ENCODE peak calls at places on chromosomes 3 and 15, in six cellular contexts. R is fibroblast of pulmonary artery, S is RWPE2, L is HL-60, V is foreskin keratinocyte, J is BE2C. H is an unnamed sample.

GRCh38 chr3:128993461-128994172 is at the start of gene CFAP92:
- DNase-seq in R (peak; percentile 64), S (peak; percentile 85), L (no peak), V (peak; percentile 67), J (peak; percentile 94), H (peak; percentile 88)

GRCh38 chr15:52486003-52486996 is 42.4 kb downstream of the MYO5A start:
- DNase-seq in R (no peak), S (no peak), L (no peak), V (no peak), J (no peak), H (no peak)

GRCh38 chr15:68619303-68619698 is 40.5 kb downstream of the CORO2B start:
- DNase-seq in R (no peak), S (no peak), L (no peak), V (no peak), J (peak; percentile 60), H (no peak)

GRCh38 chr15:89383635-89384604 is 49.3 kb upstream of the POLG start:
- DNase-seq in R (peak; percentile 73), S (peak; percentile 99), L (no peak), V (peak; percentile 35), J (peak; percentile 97), H (no peak)

GRCh38 chr3:71371282-71371681 is 212.2 kb downstream of the FOXP1 start:
- DNase-seq in R (no peak), S (no peak), L (no peak), V (peak; percentile 83), J (no peak), H (no peak)

GRCh38 chr3:112686360-112686759 is 45.4 kb upstream of the CCDC80 start:
- DNase-seq in R (no peak), S (no peak), L (no peak), V (no peak), J (no peak), H (no peak)

GRCh38 chr3:9685216-9686049 is 18.2 kb upstream of the CPNE9 start:
- DNase-seq in R (no peak), S (no peak), L (no peak), V (no peak), J (no peak), H (no peak)

GRCh38 chr3:175535351-175535750 is 676.2 kb downstream of the NAALADL2 start:
- DNase-seq in R (no peak), S (no peak), L (no peak), V (peak; percentile 14), J (no peak), H (no peak)

GRCh38 chr15:74584779-74585178 is 30.9 kb upstream of the CLK3 start:
- DNase-seq in R (no peak), S (peak; percentile 47), L (no peak), V (no peak), J (peak; percentile 79), H (no peak)

GRCh38 chr3:171556574-171557145 is 96.5 kb upstream of the TNIK start:
- DNase-seq in R (no peak), S (no peak), L (no peak), V (peak; percentile 82), J (peak; percentile 61), H (no peak)

GRCh38 chr3:172646439-172647015 is 64.3 kb downstream of the NCEH1 start:
- DNase-seq in R (peak; percentile 90), S (no peak), L (no peak), V (no peak), J (peak; percentile 48), H (no peak)

GRCh38 chr15:57263520-57263919 is 112.8 kb upstream of the CGNL1 start:
- DNase-seq in R (no peak), S (no peak), L (no peak), V (no peak), J (no peak), H (no peak)

GRCh38 chr15:30922469-30923311 is 19.0 kb downstream of the FAN1 start:
- DNase-seq in R (peak; percentile 29), S (no peak), L (no peak), V (peak; percentile 69), J (no peak), H (no peak)

GRCh38 chr15:87877114-87877810 is 379.3 kb downstream of the NTRK3 start:
- DNase-seq in R (peak; percentile 87), S (no peak), L (no peak), V (no peak), J (peak; percentile 76), H (peak; percentile 44)

GRCh38 chr15:96947830-96948229 is 617.3 kb downstream of the NR2F2 start:
- DNase-seq in R (peak; percentile 3), S (no peak), L (no peak), V (no peak), J (no peak), H (no peak)

GRCh38 chr3:191255156-191255555 is 56.1 kb downstream of the OSTN start:
- DNase-seq in R (no peak), S (no peak), L (no peak), V (no peak), J (no peak), H (no peak)

GRCh38 chr3:57006949-57007419 is 53.5 kb upstream of the SPATA12 start:
- DNase-seq in R (peak; percentile 30), S (no peak), L (no peak), V (peak; percentile 98), J (no peak), H (no peak)

GRCh38 chr3:100089802-100090668 is 24.3 kb downstream of the FILIP1L start:
- DNase-seq in R (peak; percentile 73), S (no peak), L (peak; percentile 90), V (peak; percentile 34), J (peak; percentile 49), H (peak; percentile 47)

GRCh38 chr3:64494530-64494929 is 193.3 kb downstream of the ADAMTS9 start:
- DNase-seq in R (no peak), S (no peak), L (no peak), V (no peak), J (no peak), H (no peak)
- TF ChIP-seq CTCF in R (no peak), S (no peak), L (no peak), V (no peak), J (no peak), H (no peak)

DNA sequence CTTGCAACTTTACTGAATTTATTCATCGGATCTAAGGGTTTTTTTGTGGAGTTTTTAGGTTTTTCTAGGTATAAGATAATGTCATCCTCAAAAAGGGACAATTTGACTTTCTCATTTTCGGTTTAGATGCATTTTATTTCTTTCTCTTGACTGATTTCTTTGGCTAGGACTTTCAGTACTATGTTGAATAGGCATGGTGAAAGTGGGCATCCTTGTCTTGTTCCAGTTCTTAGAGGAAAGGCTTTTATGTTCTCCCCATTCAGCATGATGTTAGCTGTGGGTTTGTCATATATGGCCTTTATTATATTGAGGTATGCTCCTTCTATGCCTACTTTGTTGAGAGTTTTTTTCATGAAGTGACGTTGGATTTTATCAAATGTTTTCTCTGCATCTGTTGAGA is 106.7 kb downstream of the FAM43A start:
- DNase-seq in R (no peak), S (no peak), L (no peak), V (no peak), J (no peak), H (no peak)
- TF ChIP-seq CTCF in R (no peak), S (no peak), L (no peak), V (no peak), J (no peak), H (no peak)

GRCh38 chr15:92385096-92385495 is 8.6 kb upstream of the ST8SIA2 start:
- DNase-seq in R (no peak), S (no peak), L (no peak), V (peak; percentile 81), J (no peak), H (no peak)

GRCh38 chr15:92383528-92384326 is 10.0 kb upstream of the ST8SIA2 start:
- DNase-seq in R (peak; percentile 13), S (no peak), L (peak; percentile 14), V (no peak), J (peak; percentile 67), H (no peak)

DNA sequence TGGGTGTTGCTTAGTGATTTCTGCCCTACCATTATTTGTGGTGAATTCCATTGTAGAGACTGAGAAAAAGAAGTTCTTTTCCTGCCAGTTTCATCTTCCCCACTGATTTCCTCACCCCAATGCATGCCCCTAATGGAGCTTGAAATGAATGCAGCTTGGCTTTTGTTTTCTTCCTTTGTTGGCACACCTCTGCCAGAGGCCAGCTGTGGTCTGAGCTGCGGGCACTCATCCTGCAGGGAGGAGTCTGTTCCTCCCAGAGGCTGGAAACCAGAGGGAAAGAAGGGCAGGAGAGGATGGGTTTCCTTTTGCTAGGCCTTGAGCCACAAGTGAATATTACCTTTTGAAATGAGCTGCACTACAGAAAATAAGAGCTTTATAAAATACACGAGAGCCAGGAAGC is 9.3 kb upstream of the ST8SIA2 start:
- DNase-seq in R (no peak), S (no peak), L (no peak), V (no peak), J (no peak), H (no peak)
- TF ChIP-seq CTCF in R (no peak), S (no peak), L (no peak), V (no peak), J (no peak), H (no peak)

GRCh38 chr3:122697952-122698625 is 17.4 kb downstream of the PARP14 start:
- DNase-seq in R (no peak), S (no peak), L (no peak), V (peak; percentile 78), J (no peak), H (no peak)

GRCh38 chr3:122694966-122695365 is 14.3 kb downstream of the PARP14 start:
- DNase-seq in R (no peak), S (no peak), L (no peak), V (no peak), J (no peak), H (no peak)

GRCh38 chr3:122692674-122693073 is 12.0 kb downstream of the PARP14 start:
- DNase-seq in R (no peak), S (no peak), L (no peak), V (no peak), J (no peak), H (no peak)

GRCh38 chr3:122700193-122700592 is 19.6 kb downstream of the PARP14 start:
- DNase-seq in R (no peak), S (no peak), L (no peak), V (no peak), J (no peak), H (no peak)

DNA sequence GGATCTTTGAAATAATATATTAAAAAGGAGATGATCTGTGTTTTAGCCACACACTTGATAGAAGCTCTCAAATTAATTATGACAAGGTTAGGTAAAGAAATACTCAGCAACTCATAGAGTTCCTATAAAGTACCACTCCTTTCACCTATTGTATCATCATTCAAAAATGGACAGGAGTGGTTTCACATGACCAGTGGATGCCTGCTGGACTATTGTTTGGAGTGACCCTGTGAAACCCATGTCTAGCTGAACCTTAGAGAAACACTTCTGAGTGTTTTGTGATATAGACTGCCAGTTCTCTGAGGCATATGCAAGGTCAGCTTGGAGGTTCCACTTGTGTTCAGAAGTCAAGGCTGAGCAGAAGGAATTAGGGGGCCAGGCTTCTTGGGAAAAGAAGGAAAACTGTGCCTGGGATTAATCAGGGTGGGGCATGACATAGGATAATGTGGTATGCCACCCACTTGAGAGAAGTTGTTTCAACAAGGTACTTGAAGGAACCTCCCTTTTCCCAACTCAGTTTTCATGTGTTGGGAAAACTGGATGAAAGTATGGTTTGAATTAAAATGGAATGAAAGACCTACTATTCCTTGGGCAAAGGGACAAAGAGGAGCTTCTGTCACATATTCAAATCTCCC is 15.4 kb downstream of the PARP14 start:
- DNase-seq in R (no peak), S (no peak), L (no peak), V (no peak), J (no peak), H (no peak)
- TF ChIP-seq CTCF in R (no peak), S (no peak), L (no peak), V (no peak), J (no peak), H (no peak)

GRCh38 chr3:44861412-44862220 is at the start of gene TMEM42:
- DNase-seq in R (peak; percentile 94), S (peak; percentile 84), L (peak; percentile 84), V (peak; percentile 85), J (peak; percentile 89), H (peak; percentile 81)
- TF ChIP-seq CTCF in R (peak; percentile 21), S (peak; percentile 14), L (no peak), V (peak; percentile 35), J (peak; percentile 29), H (no peak)